ENCODE peak calls at places on chromosomes 12 and 14, in nine cellular contexts. P is cardiac muscle cell, C is Panc1, U is lung, J is fibroblast of pulmonary artery, G is cardiac fibroblast, M is left ventricle myocardium inferior, F is choroid plexus epithelial cell, Z is Peyer's patch. K is an unnamed sample.

GRCh38 chr12:7344831-7345230 is 41.0 kb downstream of the ACSM4 start:
- DNase-seq in C (no peak), U (no peak), F (no peak), M (no peak), Z (no peak), P (no peak), G (no peak), J (no peak), K (no peak)

GRCh38 chr14:23320584-23321571 is at the start of gene PABPN1:
- DNase-seq in J (peak), F (peak), G (peak), M (peak), C (peak), P (peak), Z (peak), U (peak), K (peak)

GRCh38 chr14:64811676-64812075 is 68.0 kb downstream of the SPTB start:
- DNase-seq in U (no peak), P (peak), F (peak), G (no peak), J (peak), Z (no peak), C (no peak), M (no peak), K (no peak)

GRCh38 chr12:12582895-12583303 is 20.2 kb upstream of the DUSP16 start:
- DNase-seq in M (no peak), Z (no peak), G (peak), J (peak), P (peak), U (peak), F (peak), C (no peak), K (no peak)

GRCh38 chr12:67268335-67268895 is 743 bp upstream of the CAND1 start:
- DNase-seq in Z (peak), M (peak), C (no peak), G (peak), P (peak), J (peak), U (peak), F (peak), K (peak)

GRCh38 chr12:114750905-114751304 is 66.9 kb upstream of the TBX3 start:
- DNase-seq in C (no peak), F (no peak), G (no peak), M (no peak), Z (no peak), U (no peak), J (no peak), P (no peak), K (no peak)

GRCh38 chr14:100392266-100392850 is 69.2 kb downstream of the SLC25A47 start:
- DNase-seq in U (no peak), F (peak), M (no peak), G (peak), J (peak), P (peak), C (no peak), Z (no peak), K (no peak)

GRCh38 chr14:77615231-77616132 is 955 bp downstream of the SPTLC2 start:
- DNase-seq in G (peak), F (peak), C (no peak), M (no peak), U (no peak), J (no peak), Z (no peak), P (no peak), K (no peak)

GRCh38 chr12:83826112-83826511 is 1086.5 kb downstream of the SLC6A15 start:
- DNase-seq in J (peak), G (peak), Z (no peak), P (peak), M (no peak), C (peak), U (no peak), F (peak), K (no peak)

GRCh38 chr14:24801024-24801423 is 167.0 kb upstream of the GZMB start:
- DNase-seq in G (no peak), C (no peak), J (no peak), F (no peak), P (no peak), Z (no peak), U (no peak), M (no peak), K (no peak)

GRCh38 chr14:40252817-40253447 is 820.7 kb upstream of the FBXO33 start:
- DNase-seq in P (no peak), U (no peak), J (no peak), F (no peak), Z (no peak), C (no peak), M (no peak), G (no peak), K (no peak)

GRCh38 chr12:30169839-30170591 is 386.3 kb upstream of the TMTC1 start:
- DNase-seq in P (no peak), C (no peak), M (no peak), G (no peak), Z (no peak), J (no peak), F (no peak), U (no peak), K (no peak)

GRCh38 chr12:7108042-7108927 is 729 bp downstream of the C1RL start:
- DNase-seq in U (peak), M (peak), P (peak), Z (peak), C (no peak), G (peak), J (peak), F (peak), K (no peak)

GRCh38 chr14:105039458-105040205 is 18.7 kb upstream of the CDCA4 start:
- DNase-seq in U (no peak), J (no peak), P (no peak), Z (no peak), F (no peak), G (no peak), C (no peak), M (no peak), K (no peak)

GRCh38 chr12:104201238-104202001 is 14.2 kb upstream of the TXNRD1 start:
- DNase-seq in G (peak), P (peak), F (peak), C (peak), U (peak), Z (no peak), J (peak), M (no peak), K (no peak)

GRCh38 chr14:68592948-68593347 is 199.9 kb downstream of the ZFP36L1 start:
- DNase-seq in G (no peak), J (no peak), Z (no peak), M (no peak), F (no peak), P (no peak), U (no peak), C (no peak), K (no peak)

GRCh38 chr12:89499857-89500256 is 24.7 kb downstream of the GALNT4 start:
- DNase-seq in J (no peak), C (no peak), Z (no peak), G (no peak), F (no peak), M (no peak), P (no peak), U (peak), K (no peak)

GRCh38 chr12:89501793-89502192 is 22.8 kb downstream of the GALNT4 start:
- DNase-seq in C (no peak), Z (no peak), M (no peak), F (no peak), G (peak), U (no peak), J (peak), P (no peak), K (no peak)

GRCh38 chr12:89507015-89507824 is 17.4 kb downstream of the GALNT4 start:
- DNase-seq in U (no peak), J (peak), G (peak), F (no peak), P (no peak), C (no peak), Z (no peak), M (no peak), K (no peak)

GRCh38 chr12:89506050-89506449 is 18.5 kb downstream of the GALNT4 start:
- DNase-seq in G (no peak), J (no peak), U (no peak), M (no peak), C (no peak), F (no peak), Z (no peak), P (no peak), K (no peak)

DNA sequence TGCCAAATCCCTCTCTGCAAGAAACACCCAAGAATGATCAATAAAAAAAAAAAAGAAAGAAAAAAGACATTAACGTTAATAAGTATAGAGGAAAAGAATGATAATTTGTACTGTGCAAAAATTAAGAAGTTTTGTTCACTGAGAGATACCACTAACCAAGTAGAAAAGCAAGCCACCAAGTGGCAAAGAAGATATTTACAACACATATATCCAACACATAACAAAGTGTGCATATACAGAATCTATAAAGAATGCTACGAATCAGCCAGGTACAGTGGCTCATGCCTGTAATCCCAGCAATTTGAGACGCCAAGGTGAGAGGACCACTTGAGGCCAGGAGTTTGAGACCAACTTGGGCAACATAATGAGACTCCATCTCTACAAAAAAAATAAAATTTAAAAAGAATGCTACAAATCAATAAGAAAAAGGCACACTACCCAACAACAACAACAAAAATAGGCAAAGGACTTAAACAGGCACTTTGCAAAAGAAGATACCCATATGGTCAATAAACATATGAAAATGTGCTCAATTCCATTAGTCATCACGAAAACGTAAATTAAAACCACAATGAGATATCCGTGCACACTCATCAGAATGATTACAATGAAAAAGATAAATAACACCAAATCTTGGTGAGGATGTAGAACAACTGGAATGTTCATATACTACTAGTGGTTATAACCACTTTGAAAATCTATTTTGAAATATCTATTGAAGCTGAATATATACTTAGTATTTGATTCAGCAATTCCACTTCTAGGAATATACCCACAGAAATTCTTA is 19.8 kb downstream of the GALNT4 start:
- DNase-seq in Z (no peak), U (no peak), J (peak), P (peak), C (no peak), F (peak), M (no peak), G (peak), K (no peak)
- TF ChIP-seq CTCF in Z (peak), U (no peak), J (peak), P (peak), C (peak), F (peak), M (no peak), G (no peak), K (no peak)

GRCh38 chr12:116009805-116010204 is 267.7 kb downstream of the MED13L start:
- DNase-seq in J (peak), M (no peak), C (no peak), U (no peak), Z (no peak), F (no peak), P (no peak), G (peak), K (no peak)
- TF ChIP-seq CTCF in J (peak), M (peak), C (peak), U (no peak), Z (peak), F (peak), P (peak), G (peak), K (peak)

DNA sequence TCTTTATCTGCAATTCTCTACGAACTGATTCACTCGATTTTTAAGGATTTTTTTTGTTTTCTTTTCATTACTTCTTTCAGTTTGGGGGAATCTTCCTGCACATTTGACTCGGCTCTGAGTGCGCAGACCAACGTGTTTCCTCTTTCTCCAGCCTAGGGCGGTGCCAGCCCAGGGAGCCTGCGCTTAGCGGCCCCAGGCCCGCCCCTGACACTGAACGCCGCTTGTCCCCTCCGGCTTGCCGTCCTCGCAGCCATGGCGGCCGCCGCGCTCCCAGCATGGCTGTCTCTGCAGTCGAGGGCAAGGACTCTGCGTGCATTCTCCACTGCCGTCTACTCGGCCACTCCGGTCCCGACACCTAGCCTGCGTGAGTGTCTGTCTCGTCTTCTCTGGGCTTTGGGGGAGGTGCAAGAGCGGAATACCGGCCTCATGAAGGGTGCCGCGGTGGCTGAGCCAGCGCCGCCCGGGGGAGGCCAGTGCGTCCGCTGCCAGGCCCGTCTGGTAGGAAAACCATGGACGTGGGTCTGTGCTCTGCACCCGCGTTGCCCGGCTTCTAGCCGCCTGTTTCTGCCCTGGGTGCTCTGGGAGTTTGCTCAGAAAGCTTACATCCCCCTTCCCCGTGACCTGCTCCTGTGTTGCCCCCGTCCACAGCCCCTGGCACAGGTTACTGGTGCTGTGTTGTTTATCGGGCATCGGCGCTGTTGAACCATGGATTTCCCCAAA is at the start of gene MRPS35:
- DNase-seq in F (peak), U (peak), G (peak), J (peak), Z (peak), P (peak), C (peak), M (peak), K (peak)
- TF ChIP-seq CTCF in F (peak), U (no peak), G (no peak), J (no peak), Z (peak), P (no peak), C (no peak), M (no peak), K (no peak)

GRCh38 chr12:45732250-45732649 is 2.7 kb downstream of the ARID2 start:
- DNase-seq in M (no peak), U (no peak), P (no peak), G (peak), C (no peak), J (peak), Z (no peak), F (peak), K (no peak)

GRCh38 chr12:45731376-45731775 is 1.9 kb downstream of the ARID2 start:
- DNase-seq in P (no peak), U (no peak), M (no peak), F (no peak), J (no peak), Z (no peak), C (no peak), G (no peak), K (no peak)

GRCh38 chr12:45730116-45730841 is 773 bp downstream of the ARID2 start:
- DNase-seq in M (peak), G (peak), U (peak), Z (peak), J (peak), C (no peak), F (peak), P (peak), K (no peak)

GRCh38 chr12:45729233-45730115 is at the start of gene ARID2:
- DNase-seq in Z (peak), J (peak), G (peak), M (peak), C (no peak), F (peak), P (peak), U (peak), K (no peak)

DNA sequence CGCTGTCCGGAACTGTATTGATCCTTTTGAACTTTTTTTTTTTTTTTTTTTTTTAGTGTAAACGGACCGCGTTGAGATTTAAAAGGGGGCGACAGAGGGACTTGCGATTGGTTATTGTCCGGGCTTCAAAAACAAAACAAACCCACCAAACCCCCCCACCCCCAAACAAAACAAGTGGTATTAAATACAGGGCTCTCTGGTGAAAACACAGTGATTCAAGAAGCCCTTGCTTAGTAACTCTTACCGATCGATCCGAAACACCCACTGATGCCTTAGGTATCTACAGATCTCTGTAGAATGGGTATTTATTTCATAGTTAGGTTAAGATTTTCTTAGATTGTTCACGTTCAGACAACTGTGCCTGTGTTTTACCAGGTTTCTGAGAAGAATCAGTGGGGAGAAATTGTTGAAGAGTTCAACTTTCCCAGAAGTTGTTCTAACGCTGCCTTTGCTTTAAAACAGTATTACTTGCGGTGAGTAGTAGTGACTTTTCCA is 1.4 kb downstream of the ARID2 start:
- DNase-seq in F (peak), P (peak), Z (no peak), U (no peak), C (no peak), M (no peak), G (peak), J (peak), K (no peak)
- TF ChIP-seq CTCF in F (no peak), P (no peak), Z (no peak), U (no peak), C (no peak), M (no peak), G (no peak), J (no peak), K (no peak)

K was measured in BJ.